ENCODE peak calls at places on chromosomes 7 and 10, in eight cellular contexts. R is Calu3, F is cardiac muscle cell, S is dorsolateral prefrontal cortex, W is astrocyte of the spinal cord, A is type B pancreatic cell, M is GM12865, P is tibial artery. X is an unnamed sample.

GRCh38 chr10:71970869-71971268 is 6.7 kb downstream of the CHST3 start:
- DNase-seq in R (no peak), F (no peak), S (no peak), W (peak), A (no peak), M (no peak), P (no peak), X (no peak)

GRCh38 chr7:30474893-30475292 is 3.7 kb downstream of the NOD1 start:
- DNase-seq in R (no peak), F (peak), S (no peak), W (peak), A (no peak), M (no peak), P (no peak), X (no peak)

GRCh38 chr10:60795465-60796202 is 17.4 kb downstream of the CDK1 start:
- DNase-seq in R (no peak), F (no peak), S (no peak), W (no peak), A (no peak), M (no peak), P (no peak), X (no peak)

GRCh38 chr7:2894118-2894940 is 50.2 kb upstream of the GNA12 start:
- DNase-seq in R (no peak), F (no peak), S (no peak), W (no peak), A (no peak), M (peak), P (no peak), X (peak)

GRCh38 chr10:19168584-19168983 is 120.0 kb downstream of the MALRD1 start:
- DNase-seq in R (peak), F (no peak), S (no peak), W (no peak), A (no peak), M (no peak), P (no peak), X (no peak)

GRCh38 chr7:130956417-130957139 is 222.6 kb upstream of the KLF14 start:
- DNase-seq in R (no peak), F (no peak), S (no peak), W (peak), A (no peak), M (no peak), P (no peak), X (no peak)

GRCh38 chr7:122397381-122397780 is 92.8 kb upstream of the FEZF1 start:
- DNase-seq in R (no peak), F (no peak), S (no peak), W (no peak), A (no peak), M (no peak), P (no peak), X (no peak)

GRCh38 chr7:99004216-99004615 is 125.9 kb downstream of the TRRAP start:
- DNase-seq in R (no peak), F (peak), S (no peak), W (peak), A (no peak), M (no peak), P (no peak), X (no peak)

GRCh38 chr7:157668221-157668883 is 331.5 kb downstream of the DNAJB6 start:
- DNase-seq in R (no peak), F (no peak), S (no peak), W (no peak), A (no peak), M (no peak), P (no peak), X (no peak)

GRCh38 chr7:46129831-46130230 is 208.8 kb upstream of the IGFBP3 start:
- DNase-seq in R (no peak), F (no peak), S (no peak), W (no peak), A (no peak), M (no peak), P (no peak), X (no peak)

GRCh38 chr7:63789378-63790176 is 209.1 kb upstream of the ZNF722 start:
- DNase-seq in R (no peak), F (no peak), S (peak), W (no peak), A (no peak), M (no peak), P (no peak), X (no peak)

GRCh38 chr7:106021211-106022067 is 58.4 kb downstream of the CDHR3 start:
- DNase-seq in R (no peak), F (no peak), S (no peak), W (peak), A (no peak), M (no peak), P (no peak), X (no peak)

GRCh38 chr7:65371468-65371867 is 2.2 kb upstream of the ZNF92 start:
- DNase-seq in R (no peak), F (peak), S (no peak), W (no peak), A (no peak), M (no peak), P (no peak), X (no peak)

GRCh38 chr7:111086532-111086931 is 4.4 kb upstream of the LRRN3 start:
- DNase-seq in R (no peak), F (no peak), S (no peak), W (no peak), A (no peak), M (no peak), P (no peak), X (no peak)

GRCh38 chr7:139876622-139877283 is 47.7 kb downstream of the TBXAS1 start:
- DNase-seq in R (no peak), F (no peak), S (no peak), W (no peak), A (no peak), M (no peak), P (no peak), X (no peak)

GRCh38 chr7:46162582-46162981 is 241.5 kb upstream of the IGFBP3 start:
- DNase-seq in R (no peak), F (no peak), S (no peak), W (no peak), A (no peak), M (no peak), P (no peak), X (no peak)

GRCh38 chr7:142866361-142867096 is 11.7 kb downstream of the EPHB6 start:
- DNase-seq in R (peak), F (peak), S (no peak), W (no peak), A (no peak), M (no peak), P (no peak), X (no peak)

GRCh38 chr7:33326485-33326848 is 197.1 kb downstream of the BBS9 start:
- DNase-seq in R (no peak), F (no peak), S (no peak), W (no peak), A (no peak), M (no peak), P (no peak), X (no peak)

GRCh38 chr7:148255333-148255732 is 335.2 kb upstream of the C7orf33 start:
- DNase-seq in R (no peak), F (no peak), S (no peak), W (peak), A (no peak), M (no peak), P (no peak), X (no peak)
- TF ChIP-seq CTCF in R (no peak), F (peak), S (peak), W (no peak), A (peak), M (no peak), P (peak), X (no peak)

DNA sequence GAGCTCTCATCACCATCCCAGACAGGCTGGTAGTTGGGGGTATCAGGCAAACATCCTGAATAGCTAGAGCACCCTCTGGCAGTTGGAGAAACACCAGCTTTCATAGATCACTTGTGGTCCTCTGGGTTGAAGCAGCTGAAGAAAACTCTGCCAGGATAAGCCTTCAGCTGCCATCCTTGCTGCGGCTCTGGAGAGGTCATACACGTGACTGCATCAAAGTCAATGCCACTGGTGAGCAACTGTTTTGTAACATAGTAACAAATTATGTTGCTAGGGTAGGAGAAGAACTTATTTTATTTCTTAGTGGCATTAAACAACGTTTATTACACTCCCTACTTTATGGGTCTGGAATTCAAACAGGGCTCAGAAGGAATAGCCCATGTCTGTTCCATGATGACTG is 19.2 kb upstream of the PANK1 start:
- DNase-seq in R (no peak), F (no peak), S (no peak), W (no peak), A (no peak), M (no peak), P (no peak), X (no peak)
- TF ChIP-seq CTCF in R (no peak), F (no peak), S (no peak), W (no peak), A (no peak), M (no peak), P (no peak), X (no peak)

GRCh38 chr10:25555865-25556264 is 378.2 kb upstream of the MYO3A start:
- DNase-seq in R (no peak), F (no peak), S (no peak), W (no peak), A (no peak), M (no peak), P (no peak), X (no peak)
- TF ChIP-seq CTCF in R (no peak), F (peak), S (no peak), W (no peak), A (no peak), M (no peak), P (no peak), X (no peak)

GRCh38 chr7:85191383-85191782 is 4.5 kb upstream of the SEMA3D start:
- DNase-seq in R (no peak), F (peak), S (no peak), W (peak), A (no peak), M (no peak), P (no peak), X (no peak)
- TF ChIP-seq CTCF in R (no peak), F (peak), S (no peak), W (peak), A (peak), M (no peak), P (peak), X (no peak)

DNA sequence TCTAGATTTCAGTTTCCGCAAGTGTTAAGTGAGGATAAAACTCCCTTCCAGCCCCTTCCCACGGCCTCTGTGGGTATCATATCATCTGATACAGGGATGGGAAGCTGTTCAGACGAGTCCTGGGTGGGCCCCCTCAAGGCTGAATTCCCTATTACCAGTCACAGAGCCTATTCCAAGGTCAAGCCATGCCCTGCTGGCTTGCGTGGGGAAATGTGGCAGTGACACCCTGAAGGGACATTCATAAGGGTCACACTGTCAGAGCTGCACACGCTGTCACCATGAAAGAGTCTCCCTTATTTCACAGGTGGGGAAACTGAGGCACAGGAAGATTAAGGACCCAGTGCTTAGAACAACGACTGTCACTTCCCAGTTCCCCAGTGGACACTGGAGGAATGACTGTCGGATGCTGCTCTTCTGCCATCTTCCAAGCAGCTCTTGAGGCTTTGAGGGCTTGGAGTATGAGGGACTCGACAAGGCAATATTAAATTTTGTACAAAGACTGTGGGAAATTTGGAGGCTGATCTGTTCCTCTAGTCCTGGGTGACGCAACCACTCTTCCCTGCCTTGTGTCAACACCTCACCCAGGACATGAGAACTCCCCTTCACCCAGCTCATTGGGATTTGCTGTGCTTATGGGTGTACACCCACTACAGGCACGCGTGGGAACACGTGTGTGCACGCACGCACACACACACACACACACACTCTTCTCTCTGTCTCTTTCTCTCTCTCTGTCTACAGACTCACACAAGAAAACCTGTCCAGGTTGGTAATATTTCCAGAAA is 386.0 kb downstream of the RPS24 start:
- DNase-seq in R (no peak), F (peak), S (no peak), W (no peak), A (peak), M (no peak), P (no peak), X (no peak)
- TF ChIP-seq CTCF in R (no peak), F (no peak), S (no peak), W (no peak), A (no peak), M (no peak), P (no peak), X (no peak)

GRCh38 chr10:102670871-102671434 is 26.7 kb downstream of the TRIM8 start:
- DNase-seq in R (no peak), F (no peak), S (peak), W (no peak), A (no peak), M (no peak), P (no peak), X (no peak)

GRCh38 chr10:102668312-102669110 is 24.2 kb downstream of the TRIM8 start:
- DNase-seq in R (no peak), F (no peak), S (peak), W (no peak), A (no peak), M (no peak), P (no peak), X (no peak)

GRCh38 chr10:102672822-102673200 is 28.5 kb downstream of the TRIM8 start:
- DNase-seq in R (no peak), F (no peak), S (no peak), W (no peak), A (no peak), M (no peak), P (no peak), X (no peak)

GRCh38 chr10:102670065-102670400 is 25.8 kb downstream of the TRIM8 start:
- DNase-seq in R (no peak), F (no peak), S (no peak), W (no peak), A (no peak), M (no peak), P (no peak), X (no peak)

DNA sequence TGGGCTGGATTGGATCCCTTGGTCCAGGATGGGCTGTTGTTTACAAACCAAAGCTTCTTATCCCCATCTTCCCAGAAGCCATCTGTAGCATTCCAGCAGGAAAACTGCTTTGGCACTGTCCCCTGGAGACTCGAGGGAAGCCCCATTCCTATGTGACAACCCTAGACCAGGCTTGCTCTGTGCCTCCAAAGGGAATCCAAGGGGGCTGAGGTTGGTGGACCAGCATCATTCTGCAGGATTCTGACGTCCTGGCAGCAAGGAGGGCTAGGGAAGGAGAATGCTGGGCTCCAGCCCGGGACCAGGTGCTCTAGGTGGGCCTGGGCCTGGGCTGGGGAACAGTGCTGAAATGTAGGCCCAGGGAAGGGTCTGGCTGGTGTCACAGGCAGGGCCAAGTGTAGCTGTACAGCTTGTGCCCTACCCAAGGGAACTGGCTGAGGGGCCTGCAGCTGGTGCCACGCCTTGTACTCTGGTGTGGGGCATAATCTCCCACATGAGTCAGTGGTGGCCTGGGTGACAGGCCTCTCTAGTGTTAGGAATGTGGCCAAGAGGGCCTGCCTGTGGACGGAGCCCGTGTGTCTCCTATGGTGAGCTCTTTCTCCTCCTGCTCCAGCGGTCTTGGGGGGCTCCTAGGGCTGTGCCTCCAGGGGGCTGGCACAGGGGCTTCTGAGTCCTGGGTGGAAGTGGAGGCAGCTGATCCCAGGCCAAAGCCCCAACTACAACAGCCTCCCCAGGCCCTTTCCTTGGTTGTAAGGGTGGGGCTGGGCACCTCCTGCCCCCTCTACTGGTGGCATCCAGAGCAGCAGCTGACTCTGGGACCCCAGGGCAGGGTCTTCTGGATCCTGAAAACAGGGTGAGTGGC is 25.2 kb downstream of the TRIM8 start:
- DNase-seq in R (peak), F (no peak), S (peak), W (no peak), A (no peak), M (no peak), P (no peak), X (no peak)
- TF ChIP-seq CTCF in R (peak), F (peak), S (peak), W (no peak), A (peak), M (peak), P (peak), X (peak)

DNA sequence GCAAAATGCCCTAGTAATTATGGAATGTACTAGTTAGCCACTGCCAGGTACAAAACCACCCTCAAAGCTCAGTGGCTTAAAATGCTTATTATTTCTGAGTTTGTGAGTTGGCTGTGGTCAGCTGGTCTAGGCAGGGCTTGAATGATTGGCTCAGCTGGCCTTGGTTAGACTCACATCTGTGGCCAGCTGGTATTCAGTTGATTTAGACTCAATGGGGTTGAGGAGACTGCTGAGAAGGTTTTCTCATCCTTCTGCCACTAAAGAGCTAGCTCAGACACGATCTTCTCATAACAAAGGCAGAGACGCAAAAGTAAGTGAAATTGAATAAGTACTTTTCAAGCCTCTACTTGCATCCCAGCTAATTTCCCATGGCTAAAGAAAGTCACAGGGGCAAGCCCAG is 57.1 kb upstream of the CYP2C18 start:
- DNase-seq in R (no peak), F (no peak), S (no peak), W (no peak), A (no peak), M (no peak), P (no peak), X (no peak)
- TF ChIP-seq CTCF in R (no peak), F (no peak), S (no peak), W (no peak), A (no peak), M (no peak), P (no peak), X (no peak)

GRCh38 chr10:43230101-43230908 is 36.6 kb downstream of the RASGEF1A start:
- DNase-seq in R (no peak), F (no peak), S (peak), W (no peak), A (peak), M (no peak), P (no peak), X (no peak)
- TF ChIP-seq CTCF in R (no peak), F (no peak), S (no peak), W (no peak), A (no peak), M (no peak), P (no peak), X (no peak)

GRCh38 chr10:122510736-122511135 is 49.4 kb downstream of the HTRA1 start:
- DNase-seq in R (no peak), F (no peak), S (no peak), W (no peak), A (no peak), M (no peak), P (no peak), X (no peak)
- TF ChIP-seq CTCF in R (no peak), F (no peak), S (no peak), W (no peak), A (no peak), M (no peak), P (no peak), X (no peak)

GRCh38 chr7:77439572-77439971 is 23.4 kb upstream of the GSAP start:
- DNase-seq in R (peak), F (peak), S (peak), W (no peak), A (no peak), M (no peak), P (peak), X (no peak)
- TF ChIP-seq CTCF in R (peak), F (peak), S (peak), W (peak), A (peak), M (no peak), P (peak), X (no peak)